ENCODE peak calls at places on chromosome 5, in ten cellular contexts. G is stomach; B is germinal center; V is cardiac muscle cell; N is stimulated activated CD4-positive, alpha-beta T cell treated with anti-CD3 and anti-CD28 coated beads, Interleukin-4, amount 100 ng/mL, for 48 hours; J is fibroblast of the conjunctiva; K is thoracic aorta; Q is M059J; H is HFF-Myc; S is non-pigmented ciliary epithelial cell. A is an unnamed sample.

GRCh38 chr5:33415811-33416354 is 24.9 kb upstream of the TARS1 start:
- DNase-seq in G (no peak), B (no peak), V (no peak), N (no peak), J (no peak), K (no peak), Q (no peak), H (no peak), S (no peak), A (no peak)

GRCh38 chr5:61334224-61335196 is 2.5 kb downstream of the ZSWIM6 start:
- DNase-seq in G (no peak), B (no peak), V (peak), N (no peak), J (no peak), K (no peak), Q (peak), H (no peak), S (peak), A (no peak)

GRCh38 chr5:36447776-36448175 is 146.1 kb upstream of the RANBP3L start:
- DNase-seq in G (no peak), B (no peak), V (no peak), N (no peak), J (no peak), K (no peak), Q (peak), H (no peak), S (no peak), A (no peak)

GRCh38 chr5:111699976-111700375 is 57.0 kb downstream of the NREP start:
- DNase-seq in G (peak), B (no peak), V (no peak), N (no peak), J (no peak), K (no peak), Q (no peak), H (no peak), S (no peak), A (no peak)

GRCh38 chr5:35202319-35203111 is 27.8 kb downstream of the PRLR start:
- DNase-seq in G (peak), B (peak), V (peak), N (peak), J (peak), K (no peak), Q (peak), H (peak), S (peak), A (no peak)

GRCh38 chr5:111697881-111698757 is 58.9 kb downstream of the NREP start:
- DNase-seq in G (no peak), B (no peak), V (peak), N (no peak), J (no peak), K (no peak), Q (peak), H (no peak), S (peak), A (no peak)

GRCh38 chr5:127941646-127942045 is 141.9 kb upstream of the SLC12A2 start:
- DNase-seq in G (no peak), B (no peak), V (peak), N (no peak), J (no peak), K (no peak), Q (peak), H (no peak), S (no peak), A (no peak)

GRCh38 chr5:100634937-100635336 is 99.8 kb downstream of the FAM174A start:
- DNase-seq in G (no peak), B (no peak), V (no peak), N (no peak), J (no peak), K (no peak), Q (peak), H (no peak), S (no peak), A (no peak)

GRCh38 chr5:27465140-27465539 is 426.8 kb upstream of the CDH9 start:
- DNase-seq in G (no peak), B (no peak), V (no peak), N (no peak), J (no peak), K (no peak), Q (no peak), H (no peak), S (no peak), A (no peak)

A was measured in cardiac septum.